ENCODE peak calls at places on chromosomes 4 and X, in nine cellular contexts. One of them, this sample, is unnamed.

GRCh38 chrX:140933874-140934655 is 68.3 kb upstream of the SPANXB1 start:
- DNase-seq in fibroblast of lung: no peak
- DNase-seq in activated CD4-positive, alpha-beta T cell treated with anti-CD3 and anti-CD28 coated beads, Interleukin-2, amount 10 ng/mL, durations not matched to agents 7 days and 5 days: no peak
- DNase-seq in fibroblast of villous mesenchyme: no peak
- DNase-seq in T-helper 1 cell: no peak
- DNase-seq in RPMI7951: no peak
- DNase-seq in GM20000: no peak
- DNase-seq in NCI-H1092: no peak
- DNase-seq in coronary artery: no peak
- DNase-seq in this sample: no peak

GRCh38 chr4:11497972-11498371 is 69.3 kb upstream of the HS3ST1 start:
- DNase-seq in T-helper 1 cell: no peak
- DNase-seq in GM20000: no peak
- DNase-seq in fibroblast of lung: no peak
- DNase-seq in coronary artery: no peak
- DNase-seq in RPMI7951: no peak
- DNase-seq in NCI-H1092: no peak
- DNase-seq in fibroblast of villous mesenchyme: no peak
- DNase-seq in activated CD4-positive, alpha-beta T cell treated with anti-CD3 and anti-CD28 coated beads, Interleukin-2, amount 10 ng/mL, durations not matched to agents 7 days and 5 days: no peak
- DNase-seq in this sample: no peak

GRCh38 chr4:173135241-173135847 is 33.3 kb upstream of the GALNT7 start:
- DNase-seq in RPMI7951: peak; percentile 45
- DNase-seq in coronary artery: no peak
- DNase-seq in NCI-H1092: no peak
- DNase-seq in GM20000: no peak
- DNase-seq in T-helper 1 cell: no peak
- DNase-seq in activated CD4-positive, alpha-beta T cell treated with anti-CD3 and anti-CD28 coated beads, Interleukin-2, amount 10 ng/mL, durations not matched to agents 7 days and 5 days: no peak
- DNase-seq in fibroblast of lung: peak; percentile 34
- DNase-seq in fibroblast of villous mesenchyme: peak; percentile 6
- DNase-seq in this sample: no peak

GRCh38 chr4:609400-610050 is 15.8 kb upstream of the PDE6B start:
- DNase-seq in T-helper 1 cell: no peak
- DNase-seq in RPMI7951: no peak
- DNase-seq in activated CD4-positive, alpha-beta T cell treated with anti-CD3 and anti-CD28 coated beads, Interleukin-2, amount 10 ng/mL, durations not matched to agents 7 days and 5 days: no peak
- DNase-seq in fibroblast of villous mesenchyme: no peak
- DNase-seq in coronary artery: peak; percentile 11
- DNase-seq in fibroblast of lung: no peak
- DNase-seq in GM20000: no peak
- DNase-seq in NCI-H1092: no peak
- DNase-seq in this sample: no peak

GRCh38 chr4:120232050-120232449 is 165.4 kb upstream of the MAD2L1 start:
- DNase-seq in coronary artery: no peak
- DNase-seq in fibroblast of villous mesenchyme: no peak
- DNase-seq in fibroblast of lung: no peak
- DNase-seq in GM20000: no peak
- DNase-seq in activated CD4-positive, alpha-beta T cell treated with anti-CD3 and anti-CD28 coated beads, Interleukin-2, amount 10 ng/mL, durations not matched to agents 7 days and 5 days: no peak
- DNase-seq in NCI-H1092: no peak
- DNase-seq in T-helper 1 cell: no peak
- DNase-seq in RPMI7951: no peak
- DNase-seq in this sample: no peak

GRCh38 chr4:87465739-87466366 is 43.5 kb downstream of the NUDT9 start:
- DNase-seq in T-helper 1 cell: peak; percentile 28
- DNase-seq in fibroblast of villous mesenchyme: peak; percentile 74
- DNase-seq in fibroblast of lung: peak; percentile 79
- DNase-seq in NCI-H1092: no peak
- DNase-seq in GM20000: peak; percentile 51
- DNase-seq in RPMI7951: peak; percentile 43
- DNase-seq in activated CD4-positive, alpha-beta T cell treated with anti-CD3 and anti-CD28 coated beads, Interleukin-2, amount 10 ng/mL, durations not matched to agents 7 days and 5 days: peak; percentile 40
- DNase-seq in coronary artery: no peak
- DNase-seq in this sample: peak; percentile 57

GRCh38 chr4:89254847-89255246 is 52.8 kb downstream of the GPRIN3 start:
- DNase-seq in coronary artery: no peak
- DNase-seq in RPMI7951: peak; percentile 0
- DNase-seq in activated CD4-positive, alpha-beta T cell treated with anti-CD3 and anti-CD28 coated beads, Interleukin-2, amount 10 ng/mL, durations not matched to agents 7 days and 5 days: peak; percentile 39
- DNase-seq in fibroblast of lung: peak; percentile 23
- DNase-seq in T-helper 1 cell: peak; percentile 56
- DNase-seq in GM20000: peak; percentile 42
- DNase-seq in fibroblast of villous mesenchyme: peak; percentile 23
- DNase-seq in NCI-H1092: no peak
- DNase-seq in this sample: peak; percentile 24

GRCh38 chr4:91754716-91755115 is 549.0 kb upstream of the GRID2 start:
- DNase-seq in coronary artery: no peak
- DNase-seq in NCI-H1092: no peak
- DNase-seq in fibroblast of lung: no peak
- DNase-seq in GM20000: no peak
- DNase-seq in activated CD4-positive, alpha-beta T cell treated with anti-CD3 and anti-CD28 coated beads, Interleukin-2, amount 10 ng/mL, durations not matched to agents 7 days and 5 days: no peak
- DNase-seq in fibroblast of villous mesenchyme: peak; percentile 1
- DNase-seq in T-helper 1 cell: no peak
- DNase-seq in RPMI7951: peak; percentile 2
- DNase-seq in this sample: no peak

GRCh38 chrX:83934220-83934619 is 73.3 kb downstream of the CYLC1 start:
- DNase-seq in coronary artery: no peak
- DNase-seq in GM20000: no peak
- DNase-seq in NCI-H1092: no peak
- DNase-seq in T-helper 1 cell: no peak
- DNase-seq in fibroblast of lung: no peak
- DNase-seq in fibroblast of villous mesenchyme: no peak
- DNase-seq in RPMI7951: no peak
- DNase-seq in activated CD4-positive, alpha-beta T cell treated with anti-CD3 and anti-CD28 coated beads, Interleukin-2, amount 10 ng/mL, durations not matched to agents 7 days and 5 days: no peak
- DNase-seq in this sample: no peak

GRCh38 chr4:38430841-38431240 is 233.2 kb upstream of the KLF3 start:
- DNase-seq in RPMI7951: no peak
- DNase-seq in fibroblast of lung: no peak
- DNase-seq in fibroblast of villous mesenchyme: no peak
- DNase-seq in T-helper 1 cell: no peak
- DNase-seq in coronary artery: no peak
- DNase-seq in activated CD4-positive, alpha-beta T cell treated with anti-CD3 and anti-CD28 coated beads, Interleukin-2, amount 10 ng/mL, durations not matched to agents 7 days and 5 days: no peak
- DNase-seq in GM20000: no peak
- DNase-seq in NCI-H1092: no peak
- DNase-seq in this sample: no peak

GRCh38 chr4:137471461-137471860 is 60.8 kb downstream of the PCDH18 start:
- DNase-seq in RPMI7951: no peak
- DNase-seq in fibroblast of lung: no peak
- DNase-seq in NCI-H1092: no peak
- DNase-seq in fibroblast of villous mesenchyme: no peak
- DNase-seq in coronary artery: no peak
- DNase-seq in T-helper 1 cell: no peak
- DNase-seq in GM20000: no peak
- DNase-seq in activated CD4-positive, alpha-beta T cell treated with anti-CD3 and anti-CD28 coated beads, Interleukin-2, amount 10 ng/mL, durations not matched to agents 7 days and 5 days: no peak
- DNase-seq in this sample: no peak

This sample was measured in GM12865.